ENCODE peak calls at places on chromosomes 16 and 17, in five cellular contexts. Q, M, B, P and D are unnamed samples.

GRCh38 chr17:1473170-1473569 is 17.1 kb upstream of the CRK start:
- DNase-seq in B (no peak), Q (no peak), P (no peak), M (no peak), D (no peak)

GRCh38 chr17:65966311-65966710 is 225.6 kb downstream of the CEP112 start:
- DNase-seq in B (no peak), Q (no peak), M (no peak), P (no peak), D (no peak)

GRCh38 chr17:45341389-45342158 is 24.8 kb upstream of the MAP3K14 start:
- DNase-seq in P (peak; percentile 7), M (peak; percentile 72), Q (no peak), B (no peak), D (peak; percentile 77)

GRCh38 chr17:57034807-57035754 is 50.0 kb upstream of the AKAP1 start:
- DNase-seq in Q (no peak), B (peak; percentile 57), P (peak; percentile 42), M (no peak), D (peak; percentile 60)

GRCh38 chr16:84952335-84953050 is 58.8 kb downstream of the ZDHHC7 start:
- DNase-seq in M (peak; percentile 50), P (peak; percentile 83), B (peak; percentile 69), Q (peak; percentile 74), D (peak; percentile 56)

GRCh38 chr17:45979137-45979536 is 19.9 kb upstream of the STH start:
- DNase-seq in M (no peak), B (no peak), P (no peak), Q (no peak), D (no peak)

GRCh38 chr16:86515420-86515779 is 5.1 kb downstream of the FOXF1 start:
- DNase-seq in B (no peak), Q (no peak), P (no peak), M (no peak), D (peak; percentile 30)

GRCh38 chr17:47829870-47830269 is 1.5 kb downstream of the MRPL10 start:
- DNase-seq in Q (no peak), M (no peak), P (no peak), B (no peak), D (no peak)

GRCh38 chr16:9260665-9261064 is 169.2 kb downstream of the HAPSTR1 start:
- DNase-seq in P (peak; percentile 37), B (no peak), Q (peak; percentile 67), M (peak; percentile 21), D (no peak)

GRCh38 chr17:19022747-19023146 is 18.2 kb upstream of the FAM83G start:
- DNase-seq in B (no peak), P (no peak), Q (no peak), M (no peak), D (no peak)

GRCh38 chr17:57352658-57353057 is 96.3 kb downstream of the MSI2 start:
- DNase-seq in Q (no peak), M (no peak), P (no peak), B (no peak), D (no peak)

GRCh38 chr17:31494259-31495048 is 103.0 kb downstream of the RAB11FIP4 start:
- DNase-seq in Q (no peak), M (no peak), B (no peak), P (peak; percentile 61), D (no peak)

DNA sequence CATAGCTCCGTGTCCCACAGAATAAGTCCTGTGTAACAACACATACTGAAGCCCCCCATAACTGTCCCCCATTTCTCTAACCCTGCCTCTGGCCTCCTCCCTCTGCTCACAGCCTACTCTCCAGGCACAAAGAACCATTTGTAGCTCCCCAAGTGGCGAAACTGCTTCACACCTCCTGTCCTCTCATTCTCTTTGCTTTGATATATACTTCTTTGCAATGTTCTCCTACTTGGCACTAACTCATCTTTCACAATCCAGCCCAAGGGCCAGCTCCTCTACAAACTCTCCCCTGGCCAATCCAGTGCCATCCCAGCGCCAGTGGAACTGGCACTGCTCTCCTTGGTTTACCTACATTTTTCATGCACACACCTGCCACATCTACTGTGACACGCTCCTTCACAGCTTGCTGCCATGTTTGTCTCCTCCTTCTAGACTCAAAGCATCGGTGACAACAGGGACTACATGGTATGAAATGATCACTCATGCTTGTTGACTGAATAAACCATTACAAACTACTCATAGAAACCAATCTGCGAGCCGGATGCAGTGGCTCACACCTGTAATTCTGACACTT is 12.8 kb downstream of the CYTH1 start:
- DNase-seq in Q (no peak), M (no peak), P (no peak), B (no peak), D (no peak)
- H3K27ac ChIP-seq in Q (no peak overlapping the region), M (no peak overlapping the region), P (no peak overlapping the region), B (no peak overlapping the region), D (no peak overlapping the region)

DNA sequence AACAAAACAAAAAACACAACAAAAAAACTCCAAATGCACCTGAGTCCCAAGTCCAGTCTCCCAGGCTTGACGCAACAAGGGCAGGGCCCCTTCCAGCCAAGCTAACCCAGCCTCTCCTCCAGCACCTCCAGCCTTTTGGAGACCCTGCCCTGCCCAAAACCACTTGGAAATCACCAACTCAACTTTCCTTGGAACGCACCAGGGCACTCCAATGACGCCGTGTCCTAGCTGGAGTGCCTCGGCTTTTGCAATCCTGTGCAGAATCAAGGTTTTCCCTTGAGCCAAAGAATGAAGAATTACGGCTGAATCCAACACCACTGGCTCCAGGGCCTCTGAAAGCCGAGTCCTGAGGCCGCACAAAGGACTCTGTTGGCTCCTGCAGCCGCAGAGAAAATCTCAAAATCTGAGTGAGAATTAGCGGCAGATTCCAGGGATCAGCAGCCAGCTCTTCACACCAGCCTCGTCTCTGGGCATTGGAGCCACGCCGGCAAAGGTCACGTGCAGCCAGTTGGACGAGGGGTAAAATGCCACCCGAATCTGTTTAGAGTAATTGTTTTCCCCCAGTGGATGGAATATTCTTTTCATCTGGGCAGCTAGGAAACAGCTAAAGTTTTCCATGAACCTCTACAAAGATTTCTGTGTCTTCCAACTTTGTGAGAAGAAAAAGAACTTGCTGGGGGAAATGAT is 9.7 kb upstream of the BAIAP2 start:
- DNase-seq in P (no peak), B (no peak), Q (no peak), M (no peak), D (peak; percentile 73)
- H3K4me1 ChIP-seq in P (peaks cover 27% of the 10 kb centered on the region), B (no peaks in the 10 kb centered on the region), Q (peaks cover 5% of the 10 kb centered on the region), M (peaks cover 23% of the 10 kb centered on the region), D (peaks cover 18% of the 10 kb centered on the region)

DNA sequence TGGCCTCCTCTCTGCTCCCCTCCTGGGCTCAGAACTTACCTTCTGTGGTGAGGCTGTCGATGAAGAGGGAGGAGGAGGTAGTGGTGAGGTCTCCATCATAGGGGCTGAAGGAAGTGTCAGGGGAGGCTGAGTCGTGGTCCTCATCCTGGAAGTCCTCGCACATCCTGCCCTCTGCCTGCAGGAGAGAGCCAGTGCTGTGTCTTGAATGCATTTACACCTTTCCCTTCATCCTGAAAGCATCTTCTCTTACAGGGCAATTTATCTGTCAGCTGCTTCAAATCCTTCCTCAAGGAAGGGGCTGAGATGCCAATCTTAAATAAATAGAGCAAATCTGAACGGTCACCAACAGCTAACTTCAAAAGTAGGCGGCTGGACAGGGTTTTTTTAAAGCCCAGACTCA is 73.6 kb downstream of the PLXDC1 start:
- DNase-seq in B (no peak), Q (no peak), M (no peak), P (no peak), D (no peak)
- TF ChIP-seq CTCF in B (no peak), Q (no peak), M (no peak), P (no peak), D (no peak)

GRCh38 chr16:29779474-29779873 is 1.4 kb downstream of the ZG16 start:
- DNase-seq in M (no peak), P (no peak), B (no peak), Q (no peak), D (no peak)
- H3K27ac ChIP-seq in M (no peak overlapping the region), P (peak overlapping the region; percentile 19), B (no peak overlapping the region), Q (no peak overlapping the region), D (no peak overlapping the region)